ENCODE peak calls at places on chromosomes 7 and 10, in five cellular contexts. One of them, this sample, is unnamed.

GRCh38 chr10:117320050-117320665 is 55.1 kb downstream of the PDZD8 start:
- DNase-seq in endodermal cell: no peak
- DNase-seq in MM.1S: peak
- DNase-seq in adipocyte: peak
- DNase-seq in GM23248: peak
- DNase-seq in this sample: no peak

GRCh38 chr10:48739141-48739540 is 54.5 kb downstream of the WDFY4 start:
- DNase-seq in MM.1S: no peak
- DNase-seq in adipocyte: no peak
- DNase-seq in GM23248: no peak
- DNase-seq in endodermal cell: no peak
- DNase-seq in this sample: no peak

GRCh38 chr10:3043512-3044368 is 23.6 kb upstream of the PFKP start:
- DNase-seq in MM.1S: peak
- DNase-seq in GM23248: peak
- DNase-seq in adipocyte: peak
- DNase-seq in endodermal cell: peak
- DNase-seq in this sample: peak

GRCh38 chr7:155965010-155965409 is 152.7 kb upstream of the SHH start:
- DNase-seq in GM23248: no peak
- DNase-seq in adipocyte: no peak
- DNase-seq in MM.1S: no peak
- DNase-seq in endodermal cell: peak
- DNase-seq in this sample: no peak

GRCh38 chr10:44806895-44807294 is 104.2 kb upstream of the TMEM72 start:
- DNase-seq in GM23248: peak
- DNase-seq in MM.1S: no peak
- DNase-seq in adipocyte: no peak
- DNase-seq in endodermal cell: no peak
- DNase-seq in this sample: no peak

GRCh38 chr10:125389648-125390047 is 229.3 kb upstream of the CTBP2 start:
- DNase-seq in adipocyte: no peak
- DNase-seq in GM23248: no peak
- DNase-seq in endodermal cell: no peak
- DNase-seq in MM.1S: no peak
- DNase-seq in this sample: no peak

GRCh38 chr7:150949971-150950491 is 28.1 kb downstream of the KCNH2 start:
- DNase-seq in endodermal cell: no peak
- DNase-seq in MM.1S: no peak
- DNase-seq in adipocyte: no peak
- DNase-seq in GM23248: no peak
- DNase-seq in this sample: no peak

GRCh38 chr7:139055674-139056073 is 19.8 kb upstream of the ZC3HAV1L start:
- DNase-seq in endodermal cell: no peak
- DNase-seq in GM23248: no peak
- DNase-seq in adipocyte: no peak
- DNase-seq in MM.1S: no peak
- DNase-seq in this sample: no peak

GRCh38 chr7:35697414-35698175 is 2.7 kb upstream of the HERPUD2 start:
- DNase-seq in GM23248: peak
- DNase-seq in adipocyte: peak
- DNase-seq in MM.1S: no peak
- DNase-seq in endodermal cell: no peak
- DNase-seq in this sample: no peak

GRCh38 chr10:70573599-70574506 is 28.7 kb downstream of the PRF1 start:
- DNase-seq in GM23248: no peak
- DNase-seq in MM.1S: no peak
- DNase-seq in adipocyte: no peak
- DNase-seq in endodermal cell: no peak
- DNase-seq in this sample: no peak

GRCh38 chr10:133457100-133457841 is 3.5 kb downstream of the SCART1 start:
- DNase-seq in GM23248: no peak
- DNase-seq in adipocyte: no peak
- DNase-seq in endodermal cell: no peak
- DNase-seq in MM.1S: no peak
- DNase-seq in this sample: peak

GRCh38 chr10:119726291-119727261 is 726 bp downstream of the INPP5F start:
- DNase-seq in GM23248: no peak
- DNase-seq in endodermal cell: peak
- DNase-seq in MM.1S: no peak
- DNase-seq in adipocyte: no peak
- DNase-seq in this sample: peak

GRCh38 chr10:5293691-5294550 is 70.8 kb upstream of the UCN3 start:
- DNase-seq in MM.1S: no peak
- DNase-seq in GM23248: peak
- DNase-seq in adipocyte: peak
- DNase-seq in endodermal cell: peak
- DNase-seq in this sample: peak

GRCh38 chr10:11687357-11687771 is 54.8 kb upstream of the ECHDC3 start:
- DNase-seq in GM23248: no peak
- DNase-seq in adipocyte: no peak
- DNase-seq in MM.1S: no peak
- DNase-seq in endodermal cell: no peak
- DNase-seq in this sample: no peak

GRCh38 chr7:13852281-13852968 is 137.0 kb downstream of the ETV1 start:
- DNase-seq in MM.1S: no peak
- DNase-seq in adipocyte: no peak
- DNase-seq in GM23248: peak
- DNase-seq in endodermal cell: no peak
- DNase-seq in this sample: no peak

GRCh38 chr7:98021588-98022351 is 31.8 kb upstream of the OCM2 start:
- DNase-seq in MM.1S: peak
- DNase-seq in GM23248: peak
- DNase-seq in adipocyte: peak
- DNase-seq in endodermal cell: peak
- DNase-seq in this sample: peak

GRCh38 chr7:122770943-122771342 is 68.2 kb upstream of the RNF148 start:
- DNase-seq in GM23248: no peak
- DNase-seq in endodermal cell: no peak
- DNase-seq in MM.1S: no peak
- DNase-seq in adipocyte: no peak
- DNase-seq in this sample: no peak

GRCh38 chr10:78900715-78901430 is 167.9 kb upstream of the ZMIZ1 start:
- DNase-seq in endodermal cell: no peak
- DNase-seq in GM23248: no peak
- DNase-seq in adipocyte: no peak
- DNase-seq in MM.1S: no peak
- DNase-seq in this sample: peak

GRCh38 chr7:494261-494687 is 25.4 kb downstream of the PDGFA start:
- DNase-seq in endodermal cell: no peak
- DNase-seq in MM.1S: no peak
- DNase-seq in adipocyte: no peak
- DNase-seq in GM23248: no peak
- DNase-seq in this sample: no peak

GRCh38 chr10:79070611-79071534 is 2.1 kb downstream of the ZMIZ1 start:
- DNase-seq in adipocyte: peak
- DNase-seq in MM.1S: peak
- DNase-seq in GM23248: peak
- DNase-seq in endodermal cell: peak
- DNase-seq in this sample: peak

GRCh38 chr7:73828107-73828803 is 2.5 kb upstream of the CLDN4 start:
- DNase-seq in MM.1S: no peak
- DNase-seq in endodermal cell: no peak
- DNase-seq in GM23248: peak
- DNase-seq in adipocyte: no peak
- DNase-seq in this sample: peak

GRCh38 chr10:110818311-110819257 is 53.1 kb upstream of the PDCD4 start:
- DNase-seq in endodermal cell: no peak
- DNase-seq in GM23248: no peak
- DNase-seq in adipocyte: no peak
- DNase-seq in MM.1S: no peak
- DNase-seq in this sample: peak

GRCh38 chr10:89845541-89846275 is 144.3 kb downstream of the KIF20B start:
- DNase-seq in MM.1S: no peak
- DNase-seq in GM23248: peak
- DNase-seq in endodermal cell: no peak
- DNase-seq in adipocyte: peak
- DNase-seq in this sample: no peak

GRCh38 chr7:155169081-155169480 is 99.0 kb downstream of the HTR5A start:
- DNase-seq in MM.1S: no peak
- DNase-seq in GM23248: no peak
- DNase-seq in adipocyte: no peak
- DNase-seq in endodermal cell: no peak
- DNase-seq in this sample: no peak

DNA sequence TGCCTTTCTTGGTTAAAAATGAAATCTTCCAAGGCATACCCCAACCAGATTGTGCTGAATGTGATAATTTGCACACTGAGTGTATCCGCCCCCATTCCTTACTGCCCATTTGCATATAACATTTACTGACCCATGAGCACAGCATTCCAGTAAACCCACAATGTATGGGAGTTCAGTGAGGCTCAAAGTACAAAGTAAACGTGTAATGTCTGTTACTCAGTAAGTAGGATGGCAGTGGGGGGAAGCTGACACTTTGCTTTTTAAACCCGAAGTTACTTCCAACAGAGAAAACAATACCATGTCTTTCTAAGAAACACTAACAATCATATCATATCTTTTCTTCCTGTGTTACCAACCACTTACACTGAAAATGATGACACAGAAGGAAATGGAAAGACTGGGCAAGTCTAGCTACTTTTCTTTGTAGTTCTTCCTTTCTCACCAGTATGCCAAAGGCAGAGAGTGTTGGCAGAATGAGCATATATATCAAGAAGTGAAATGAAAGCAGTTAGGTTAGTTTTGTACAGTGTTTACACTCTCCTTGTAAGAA is 27.1 kb upstream of the SOSTDC1 start:
- DNase-seq in endodermal cell: no peak
- DNase-seq in GM23248: no peak
- DNase-seq in MM.1S: no peak
- DNase-seq in adipocyte: peak
- DNase-seq in this sample: no peak
- H3K9ac ChIP-seq in endodermal cell: no peak
- H3K9ac ChIP-seq in GM23248: no peak
- H3K9ac ChIP-seq in MM.1S: no peak
- H3K9ac ChIP-seq in adipocyte: no peak
- H3K9ac ChIP-seq in this sample: no peak

GRCh38 chr10:27100800-27101347 is 580 bp upstream of the ANKRD26 start:
- DNase-seq in endodermal cell: no peak
- DNase-seq in GM23248: no peak
- DNase-seq in MM.1S: peak
- DNase-seq in adipocyte: no peak
- DNase-seq in this sample: no peak

GRCh38 chr10:27099916-27100799 is at the start of gene ANKRD26:
- DNase-seq in adipocyte: peak
- DNase-seq in MM.1S: peak
- DNase-seq in GM23248: peak
- DNase-seq in endodermal cell: peak
- DNase-seq in this sample: peak

GRCh38 chr10:27104919-27105318 is 4.6 kb upstream of the ANKRD26 start:
- DNase-seq in endodermal cell: no peak
- DNase-seq in adipocyte: no peak
- DNase-seq in MM.1S: no peak
- DNase-seq in GM23248: no peak
- DNase-seq in this sample: no peak

DNA sequence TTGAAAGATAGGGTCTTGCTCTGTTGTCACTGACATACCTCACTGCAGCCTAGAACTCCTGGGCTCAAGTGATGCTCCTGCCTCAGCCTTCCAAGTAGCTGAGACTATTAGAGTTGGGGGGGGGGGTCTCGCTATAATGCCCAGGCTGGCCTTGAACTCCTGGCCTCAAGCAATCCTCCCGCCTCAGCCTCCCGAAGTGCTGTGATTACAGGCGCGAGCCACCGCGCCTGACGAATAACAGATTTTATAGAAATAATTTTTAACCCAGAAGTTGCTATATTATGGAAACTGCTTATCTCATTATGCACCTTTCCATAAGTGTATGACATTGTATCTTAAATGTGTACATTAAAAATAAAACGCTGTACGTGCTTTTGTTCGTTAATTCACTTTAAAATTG is 846 bp downstream of the ANKRD26 start:
- DNase-seq in GM23248: no peak
- DNase-seq in endodermal cell: no peak
- DNase-seq in adipocyte: no peak
- DNase-seq in MM.1S: no peak
- DNase-seq in this sample: no peak
- H3K9ac ChIP-seq in GM23248: peak
- H3K9ac ChIP-seq in endodermal cell: peak
- H3K9ac ChIP-seq in adipocyte: peak
- H3K9ac ChIP-seq in MM.1S: peak
- H3K9ac ChIP-seq in this sample: peak

DNA sequence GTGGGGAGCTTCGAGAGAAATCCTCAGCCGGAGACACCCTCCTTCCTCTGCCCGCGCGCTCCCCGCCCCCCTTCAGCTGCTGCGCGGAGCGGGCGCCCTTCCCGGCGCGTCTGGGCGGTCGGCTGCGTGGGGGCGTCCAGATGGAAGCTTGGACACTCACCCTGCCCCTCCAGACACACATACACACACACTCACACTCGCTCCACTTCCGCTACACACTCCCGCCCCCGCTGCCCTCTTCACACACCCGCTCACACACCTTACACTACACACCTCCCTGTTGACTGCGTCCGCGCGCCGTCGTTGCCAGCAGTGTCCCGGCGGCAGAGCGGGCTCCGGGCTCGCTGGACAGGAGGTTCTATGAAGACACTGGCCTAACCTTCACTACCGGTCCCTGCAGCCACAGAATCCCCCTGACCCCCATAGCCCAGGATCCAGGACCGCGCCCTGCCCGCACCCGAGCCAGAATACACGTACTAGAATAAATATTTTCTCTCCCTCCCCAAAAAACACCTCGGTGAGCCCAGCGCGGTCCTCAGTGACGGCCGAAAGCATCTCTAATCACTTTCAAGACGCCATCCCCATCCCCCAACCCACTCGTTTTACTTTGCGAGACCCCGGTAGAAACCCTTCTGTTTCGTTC is 1.1 kb upstream of the EGR2 start:
- DNase-seq in endodermal cell: peak
- DNase-seq in adipocyte: peak
- DNase-seq in MM.1S: no peak
- DNase-seq in GM23248: peak
- DNase-seq in this sample: peak
- H3K9ac ChIP-seq in endodermal cell: peak
- H3K9ac ChIP-seq in adipocyte: peak
- H3K9ac ChIP-seq in MM.1S: peak
- H3K9ac ChIP-seq in GM23248: peak
- H3K9ac ChIP-seq in this sample: peak

DNA sequence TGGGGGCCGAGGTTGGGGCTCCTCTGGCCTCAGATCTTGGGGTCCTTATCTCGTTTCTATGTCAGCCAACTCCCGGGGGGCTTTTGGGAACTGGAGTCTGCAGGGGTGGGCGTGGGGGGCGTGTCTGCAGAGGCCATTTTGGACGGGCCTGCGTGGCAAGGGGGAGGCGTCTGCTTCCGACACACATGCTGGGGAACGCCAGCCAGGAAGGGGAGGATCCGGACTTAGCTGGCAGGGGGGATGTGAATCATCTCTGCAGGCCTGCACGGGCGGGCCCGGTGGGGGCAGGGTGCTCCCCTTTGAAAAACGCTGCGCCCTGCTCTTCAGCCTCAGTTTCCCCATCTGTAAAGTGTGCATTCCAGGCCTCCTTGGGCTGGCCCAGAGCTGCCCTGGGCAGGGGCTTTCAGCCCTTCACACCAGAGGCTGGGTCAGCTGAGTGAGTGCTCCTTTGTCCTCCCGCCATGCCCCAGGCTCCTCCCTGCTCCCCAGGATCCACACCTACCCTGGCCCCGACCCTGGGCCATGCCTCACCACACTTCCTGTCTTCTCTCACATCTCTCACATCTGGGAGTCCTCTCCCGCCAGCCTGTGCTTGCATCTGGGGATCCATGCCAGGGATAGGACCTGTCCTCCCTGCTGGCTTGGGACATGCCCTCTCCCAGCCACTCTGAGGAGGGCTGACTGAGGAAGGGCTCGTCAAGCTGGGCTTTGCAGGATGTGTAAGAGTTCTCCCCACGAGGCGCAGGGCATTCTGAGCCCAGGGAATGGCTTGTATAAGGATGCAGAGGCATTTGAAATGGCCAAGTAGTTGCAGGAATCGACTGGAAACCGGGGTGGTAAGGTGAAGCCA is 172.6 kb upstream of the TNRC18 start:
- DNase-seq in adipocyte: peak
- DNase-seq in endodermal cell: peak
- DNase-seq in GM23248: peak
- DNase-seq in MM.1S: no peak
- DNase-seq in this sample: peak
- H3K9ac ChIP-seq in adipocyte: peak
- H3K9ac ChIP-seq in endodermal cell: peak
- H3K9ac ChIP-seq in GM23248: peak
- H3K9ac ChIP-seq in MM.1S: no peak
- H3K9ac ChIP-seq in this sample: peak